ENCODE peak calls at places on chromosomes 16 and 17, in eight cellular contexts. One of them, this sample, is unnamed.

GRCh38 chr16:1026784-1027415 is 45.3 kb downstream of the SOX8 start:
- DNase-seq in ACHN: no peak
- DNase-seq in B cell: no peak
- DNase-seq in stimulated activated CD4-positive, alpha-beta T cell treated with anti-CD3 and anti-CD28 coated beads, Interleukin-2, amount 100 ng/mL, for 48 hours: no peak
- DNase-seq in OCI-LY7: no peak
- DNase-seq in erythroblast: no peak
- DNase-seq in GM23338: no peak
- DNase-seq in non-pigmented ciliary epithelial cell: no peak
- DNase-seq in this sample: no peak

GRCh38 chr17:73770115-73770848 is 126.0 kb upstream of the SDK2 start:
- DNase-seq in ACHN: peak; percentile 65
- DNase-seq in B cell: no peak
- DNase-seq in stimulated activated CD4-positive, alpha-beta T cell treated with anti-CD3 and anti-CD28 coated beads, Interleukin-2, amount 100 ng/mL, for 48 hours: no peak
- DNase-seq in OCI-LY7: no peak
- DNase-seq in erythroblast: no peak
- DNase-seq in GM23338: no peak
- DNase-seq in non-pigmented ciliary epithelial cell: peak; percentile 18
- DNase-seq in this sample: no peak

GRCh38 chr16:73062640-73063283 is 14.8 kb upstream of the ZFHX3 start:
- DNase-seq in ACHN: no peak
- DNase-seq in B cell: no peak
- DNase-seq in stimulated activated CD4-positive, alpha-beta T cell treated with anti-CD3 and anti-CD28 coated beads, Interleukin-2, amount 100 ng/mL, for 48 hours: no peak
- DNase-seq in OCI-LY7: no peak
- DNase-seq in erythroblast: no peak
- DNase-seq in GM23338: peak; percentile 81
- DNase-seq in non-pigmented ciliary epithelial cell: no peak
- DNase-seq in this sample: no peak

GRCh38 chr16:89013692-89014455 is 36.9 kb upstream of the CBFA2T3 start:
- DNase-seq in ACHN: no peak
- DNase-seq in B cell: no peak
- DNase-seq in stimulated activated CD4-positive, alpha-beta T cell treated with anti-CD3 and anti-CD28 coated beads, Interleukin-2, amount 100 ng/mL, for 48 hours: no peak
- DNase-seq in OCI-LY7: no peak
- DNase-seq in erythroblast: no peak
- DNase-seq in GM23338: no peak
- DNase-seq in non-pigmented ciliary epithelial cell: no peak
- DNase-seq in this sample: no peak

GRCh38 chr17:29573871-29574731 is 5.6 kb downstream of the TP53I13 start:
- DNase-seq in ACHN: no peak
- DNase-seq in B cell: no peak
- DNase-seq in stimulated activated CD4-positive, alpha-beta T cell treated with anti-CD3 and anti-CD28 coated beads, Interleukin-2, amount 100 ng/mL, for 48 hours: no peak
- DNase-seq in OCI-LY7: no peak
- DNase-seq in erythroblast: no peak
- DNase-seq in GM23338: no peak
- DNase-seq in non-pigmented ciliary epithelial cell: no peak
- DNase-seq in this sample: no peak

GRCh38 chr16:55643161-55643970 is 12.4 kb upstream of the SLC6A2 start:
- DNase-seq in ACHN: no peak
- DNase-seq in B cell: no peak
- DNase-seq in stimulated activated CD4-positive, alpha-beta T cell treated with anti-CD3 and anti-CD28 coated beads, Interleukin-2, amount 100 ng/mL, for 48 hours: no peak
- DNase-seq in OCI-LY7: no peak
- DNase-seq in erythroblast: peak; percentile 9
- DNase-seq in GM23338: no peak
- DNase-seq in non-pigmented ciliary epithelial cell: no peak
- DNase-seq in this sample: no peak

GRCh38 chr17:51770031-51770759 is 388.3 kb downstream of the CA10 start:
- DNase-seq in ACHN: no peak
- DNase-seq in B cell: no peak
- DNase-seq in stimulated activated CD4-positive, alpha-beta T cell treated with anti-CD3 and anti-CD28 coated beads, Interleukin-2, amount 100 ng/mL, for 48 hours: no peak
- DNase-seq in OCI-LY7: no peak
- DNase-seq in erythroblast: no peak
- DNase-seq in GM23338: no peak
- DNase-seq in non-pigmented ciliary epithelial cell: no peak
- DNase-seq in this sample: no peak

GRCh38 chr17:67574658-67575293 is 143.0 kb upstream of the NOL11 start:
- DNase-seq in ACHN: no peak
- DNase-seq in B cell: no peak
- DNase-seq in stimulated activated CD4-positive, alpha-beta T cell treated with anti-CD3 and anti-CD28 coated beads, Interleukin-2, amount 100 ng/mL, for 48 hours: no peak
- DNase-seq in OCI-LY7: no peak
- DNase-seq in erythroblast: no peak
- DNase-seq in GM23338: no peak
- DNase-seq in non-pigmented ciliary epithelial cell: no peak
- DNase-seq in this sample: no peak

GRCh38 chr17:19747829-19748806 is at the start of gene ALDH3A1:
- DNase-seq in ACHN: no peak
- DNase-seq in B cell: no peak
- DNase-seq in stimulated activated CD4-positive, alpha-beta T cell treated with anti-CD3 and anti-CD28 coated beads, Interleukin-2, amount 100 ng/mL, for 48 hours: no peak
- DNase-seq in OCI-LY7: no peak
- DNase-seq in erythroblast: no peak
- DNase-seq in GM23338: no peak
- DNase-seq in non-pigmented ciliary epithelial cell: no peak
- DNase-seq in this sample: no peak